ENCODE peak calls at places on chromosomes 11 and 22, in nine cellular contexts. One of them, this sample, is unnamed.

GRCh38 chr11:42066113-42066512 is 606.7 kb upstream of the LRRC4C start:
- DNase-seq in CD4-positive, CD25-positive, alpha-beta regulatory T cell: no peak
- DNase-seq in stimulated activated CD8-positive, alpha-beta memory T cell treated with anti-CD3 and anti-CD28 coated beads, Interleukin-4, amount 100 ng/mL, for 24 hours: no peak
- DNase-seq in HEK293T: no peak
- DNase-seq in caudate nucleus: no peak
- DNase-seq in T-helper 9 cell: no peak
- DNase-seq in fibroblast of mammary gland: peak
- DNase-seq in GM03348: peak
- DNase-seq in T follicular helper cell: no peak
- DNase-seq in this sample: no peak

GRCh38 chr11:9276571-9276970 is 11.4 kb upstream of the DENND5A start:
- DNase-seq in HEK293T: no peak
- DNase-seq in GM03348: no peak
- DNase-seq in stimulated activated CD8-positive, alpha-beta memory T cell treated with anti-CD3 and anti-CD28 coated beads, Interleukin-4, amount 100 ng/mL, for 24 hours: no peak
- DNase-seq in T follicular helper cell: no peak
- DNase-seq in caudate nucleus: no peak
- DNase-seq in CD4-positive, CD25-positive, alpha-beta regulatory T cell: no peak
- DNase-seq in fibroblast of mammary gland: no peak
- DNase-seq in T-helper 9 cell: no peak
- DNase-seq in this sample: peak

GRCh38 chr22:48414662-48415061 is 1413.0 kb downstream of the BRD1 start:
- DNase-seq in T follicular helper cell: no peak
- DNase-seq in fibroblast of mammary gland: no peak
- DNase-seq in caudate nucleus: no peak
- DNase-seq in GM03348: no peak
- DNase-seq in HEK293T: no peak
- DNase-seq in stimulated activated CD8-positive, alpha-beta memory T cell treated with anti-CD3 and anti-CD28 coated beads, Interleukin-4, amount 100 ng/mL, for 24 hours: no peak
- DNase-seq in T-helper 9 cell: no peak
- DNase-seq in CD4-positive, CD25-positive, alpha-beta regulatory T cell: no peak
- DNase-seq in this sample: no peak

GRCh38 chr11:22192642-22193347 is at the start of gene ANO5:
- DNase-seq in T-helper 9 cell: no peak
- DNase-seq in caudate nucleus: peak
- DNase-seq in T follicular helper cell: no peak
- DNase-seq in GM03348: peak
- DNase-seq in fibroblast of mammary gland: no peak
- DNase-seq in CD4-positive, CD25-positive, alpha-beta regulatory T cell: no peak
- DNase-seq in stimulated activated CD8-positive, alpha-beta memory T cell treated with anti-CD3 and anti-CD28 coated beads, Interleukin-4, amount 100 ng/mL, for 24 hours: no peak
- DNase-seq in HEK293T: peak
- DNase-seq in this sample: peak

GRCh38 chr22:44729391-44730012 is 22.9 kb upstream of the ARHGAP8 start:
- DNase-seq in GM03348: peak
- DNase-seq in caudate nucleus: no peak
- DNase-seq in CD4-positive, CD25-positive, alpha-beta regulatory T cell: no peak
- DNase-seq in T follicular helper cell: no peak
- DNase-seq in stimulated activated CD8-positive, alpha-beta memory T cell treated with anti-CD3 and anti-CD28 coated beads, Interleukin-4, amount 100 ng/mL, for 24 hours: no peak
- DNase-seq in T-helper 9 cell: no peak
- DNase-seq in HEK293T: no peak
- DNase-seq in fibroblast of mammary gland: peak
- DNase-seq in this sample: no peak

GRCh38 chr11:88886796-88887195 is 179.0 kb downstream of the GRM5 start:
- DNase-seq in stimulated activated CD8-positive, alpha-beta memory T cell treated with anti-CD3 and anti-CD28 coated beads, Interleukin-4, amount 100 ng/mL, for 24 hours: no peak
- DNase-seq in HEK293T: peak
- DNase-seq in T follicular helper cell: peak
- DNase-seq in fibroblast of mammary gland: peak
- DNase-seq in caudate nucleus: no peak
- DNase-seq in CD4-positive, CD25-positive, alpha-beta regulatory T cell: peak
- DNase-seq in T-helper 9 cell: peak
- DNase-seq in GM03348: peak
- DNase-seq in this sample: no peak

GRCh38 chr11:120707098-120707497 is 195.6 kb downstream of the GRIK4 start:
- DNase-seq in caudate nucleus: no peak
- DNase-seq in stimulated activated CD8-positive, alpha-beta memory T cell treated with anti-CD3 and anti-CD28 coated beads, Interleukin-4, amount 100 ng/mL, for 24 hours: no peak
- DNase-seq in T-helper 9 cell: no peak
- DNase-seq in T follicular helper cell: no peak
- DNase-seq in GM03348: no peak
- DNase-seq in fibroblast of mammary gland: no peak
- DNase-seq in CD4-positive, CD25-positive, alpha-beta regulatory T cell: no peak
- DNase-seq in HEK293T: no peak
- DNase-seq in this sample: no peak

GRCh38 chr11:28338371-28338770 is 230.2 kb downstream of the METTL15 start:
- DNase-seq in T-helper 9 cell: no peak
- DNase-seq in T follicular helper cell: no peak
- DNase-seq in HEK293T: no peak
- DNase-seq in GM03348: no peak
- DNase-seq in CD4-positive, CD25-positive, alpha-beta regulatory T cell: no peak
- DNase-seq in caudate nucleus: no peak
- DNase-seq in stimulated activated CD8-positive, alpha-beta memory T cell treated with anti-CD3 and anti-CD28 coated beads, Interleukin-4, amount 100 ng/mL, for 24 hours: no peak
- DNase-seq in fibroblast of mammary gland: no peak
- DNase-seq in this sample: no peak

GRCh38 chr11:17508306-17508705 is 31.7 kb upstream of the ABCC8 start:
- DNase-seq in HEK293T: no peak
- DNase-seq in CD4-positive, CD25-positive, alpha-beta regulatory T cell: no peak
- DNase-seq in GM03348: no peak
- DNase-seq in T-helper 9 cell: no peak
- DNase-seq in stimulated activated CD8-positive, alpha-beta memory T cell treated with anti-CD3 and anti-CD28 coated beads, Interleukin-4, amount 100 ng/mL, for 24 hours: no peak
- DNase-seq in T follicular helper cell: no peak
- DNase-seq in fibroblast of mammary gland: peak
- DNase-seq in caudate nucleus: no peak
- DNase-seq in this sample: no peak

GRCh38 chr11:12746593-12747097 is 72.4 kb downstream of the TEAD1 start:
- DNase-seq in caudate nucleus: no peak
- DNase-seq in fibroblast of mammary gland: peak
- DNase-seq in GM03348: no peak
- DNase-seq in T-helper 9 cell: no peak
- DNase-seq in HEK293T: peak
- DNase-seq in T follicular helper cell: no peak
- DNase-seq in stimulated activated CD8-positive, alpha-beta memory T cell treated with anti-CD3 and anti-CD28 coated beads, Interleukin-4, amount 100 ng/mL, for 24 hours: no peak
- DNase-seq in CD4-positive, CD25-positive, alpha-beta regulatory T cell: no peak
- DNase-seq in this sample: peak

GRCh38 chr11:86804871-86805415 is 4.6 kb downstream of the PRSS23 start:
- DNase-seq in fibroblast of mammary gland: peak
- DNase-seq in CD4-positive, CD25-positive, alpha-beta regulatory T cell: no peak
- DNase-seq in caudate nucleus: no peak
- DNase-seq in HEK293T: no peak
- DNase-seq in T-helper 9 cell: no peak
- DNase-seq in stimulated activated CD8-positive, alpha-beta memory T cell treated with anti-CD3 and anti-CD28 coated beads, Interleukin-4, amount 100 ng/mL, for 24 hours: no peak
- DNase-seq in T follicular helper cell: no peak
- DNase-seq in GM03348: no peak
- DNase-seq in this sample: no peak

GRCh38 chr11:61472868-61473267 is 35.7 kb upstream of the LRRC10B start:
- DNase-seq in T-helper 9 cell: no peak
- DNase-seq in fibroblast of mammary gland: peak
- DNase-seq in CD4-positive, CD25-positive, alpha-beta regulatory T cell: no peak
- DNase-seq in HEK293T: no peak
- DNase-seq in GM03348: peak
- DNase-seq in caudate nucleus: no peak
- DNase-seq in T follicular helper cell: no peak
- DNase-seq in stimulated activated CD8-positive, alpha-beta memory T cell treated with anti-CD3 and anti-CD28 coated beads, Interleukin-4, amount 100 ng/mL, for 24 hours: no peak
- DNase-seq in this sample: no peak

GRCh38 chr11:130580372-130580771 is 131.9 kb downstream of the ADAMTS15 start:
- DNase-seq in HEK293T: no peak
- DNase-seq in T follicular helper cell: no peak
- DNase-seq in stimulated activated CD8-positive, alpha-beta memory T cell treated with anti-CD3 and anti-CD28 coated beads, Interleukin-4, amount 100 ng/mL, for 24 hours: no peak
- DNase-seq in caudate nucleus: peak
- DNase-seq in T-helper 9 cell: no peak
- DNase-seq in CD4-positive, CD25-positive, alpha-beta regulatory T cell: no peak
- DNase-seq in GM03348: peak
- DNase-seq in fibroblast of mammary gland: peak
- DNase-seq in this sample: no peak

GRCh38 chr11:66850235-66850587 is 6.7 kb upstream of the LRFN4 start:
- DNase-seq in caudate nucleus: no peak
- DNase-seq in CD4-positive, CD25-positive, alpha-beta regulatory T cell: no peak
- DNase-seq in stimulated activated CD8-positive, alpha-beta memory T cell treated with anti-CD3 and anti-CD28 coated beads, Interleukin-4, amount 100 ng/mL, for 24 hours: no peak
- DNase-seq in fibroblast of mammary gland: no peak
- DNase-seq in T-helper 9 cell: no peak
- DNase-seq in T follicular helper cell: no peak
- DNase-seq in GM03348: no peak
- DNase-seq in HEK293T: no peak
- DNase-seq in this sample: no peak

GRCh38 chr11:27087425-27087824 is 46.8 kb downstream of the BBOX1 start:
- DNase-seq in HEK293T: no peak
- DNase-seq in CD4-positive, CD25-positive, alpha-beta regulatory T cell: no peak
- DNase-seq in fibroblast of mammary gland: no peak
- DNase-seq in caudate nucleus: no peak
- DNase-seq in T follicular helper cell: no peak
- DNase-seq in stimulated activated CD8-positive, alpha-beta memory T cell treated with anti-CD3 and anti-CD28 coated beads, Interleukin-4, amount 100 ng/mL, for 24 hours: no peak
- DNase-seq in GM03348: no peak
- DNase-seq in T-helper 9 cell: no peak
- DNase-seq in this sample: no peak

GRCh38 chr11:8732748-8733241 is 50.2 kb downstream of the RPL27A start:
- DNase-seq in GM03348: peak
- DNase-seq in T-helper 9 cell: no peak
- DNase-seq in stimulated activated CD8-positive, alpha-beta memory T cell treated with anti-CD3 and anti-CD28 coated beads, Interleukin-4, amount 100 ng/mL, for 24 hours: no peak
- DNase-seq in CD4-positive, CD25-positive, alpha-beta regulatory T cell: no peak
- DNase-seq in HEK293T: no peak
- DNase-seq in caudate nucleus: no peak
- DNase-seq in fibroblast of mammary gland: peak
- DNase-seq in T follicular helper cell: no peak
- DNase-seq in this sample: peak

GRCh38 chr11:3169952-3170755 is 5.0 kb upstream of the OSBPL5 start:
- DNase-seq in HEK293T: no peak
- DNase-seq in caudate nucleus: no peak
- DNase-seq in GM03348: no peak
- DNase-seq in T follicular helper cell: no peak
- DNase-seq in T-helper 9 cell: no peak
- DNase-seq in fibroblast of mammary gland: peak
- DNase-seq in stimulated activated CD8-positive, alpha-beta memory T cell treated with anti-CD3 and anti-CD28 coated beads, Interleukin-4, amount 100 ng/mL, for 24 hours: no peak
- DNase-seq in CD4-positive, CD25-positive, alpha-beta regulatory T cell: no peak
- DNase-seq in this sample: peak

GRCh38 chr11:126561327-126561893 is 205.9 kb downstream of the ST3GAL4 start:
- DNase-seq in HEK293T: peak
- DNase-seq in fibroblast of mammary gland: peak
- DNase-seq in GM03348: peak
- DNase-seq in T-helper 9 cell: no peak
- DNase-seq in caudate nucleus: no peak
- DNase-seq in stimulated activated CD8-positive, alpha-beta memory T cell treated with anti-CD3 and anti-CD28 coated beads, Interleukin-4, amount 100 ng/mL, for 24 hours: no peak
- DNase-seq in T follicular helper cell: no peak
- DNase-seq in CD4-positive, CD25-positive, alpha-beta regulatory T cell: peak
- DNase-seq in this sample: no peak

GRCh38 chr11:72683782-72684200 is 9.6 kb upstream of the PDE2A start:
- DNase-seq in fibroblast of mammary gland: peak
- DNase-seq in caudate nucleus: peak
- DNase-seq in T-helper 9 cell: peak
- DNase-seq in stimulated activated CD8-positive, alpha-beta memory T cell treated with anti-CD3 and anti-CD28 coated beads, Interleukin-4, amount 100 ng/mL, for 24 hours: peak
- DNase-seq in HEK293T: peak
- DNase-seq in T follicular helper cell: peak
- DNase-seq in CD4-positive, CD25-positive, alpha-beta regulatory T cell: peak
- DNase-seq in GM03348: peak
- DNase-seq in this sample: peak

GRCh38 chr22:46690146-46690545 is 47.9 kb downstream of the CERK start:
- DNase-seq in CD4-positive, CD25-positive, alpha-beta regulatory T cell: no peak
- DNase-seq in T-helper 9 cell: no peak
- DNase-seq in HEK293T: no peak
- DNase-seq in T follicular helper cell: no peak
- DNase-seq in GM03348: no peak
- DNase-seq in fibroblast of mammary gland: no peak
- DNase-seq in stimulated activated CD8-positive, alpha-beta memory T cell treated with anti-CD3 and anti-CD28 coated beads, Interleukin-4, amount 100 ng/mL, for 24 hours: no peak
- DNase-seq in caudate nucleus: no peak
- DNase-seq in this sample: no peak

GRCh38 chr22:30474683-30475424 is 3.0 kb upstream of the SEC14L3 start:
- DNase-seq in T follicular helper cell: peak
- DNase-seq in stimulated activated CD8-positive, alpha-beta memory T cell treated with anti-CD3 and anti-CD28 coated beads, Interleukin-4, amount 100 ng/mL, for 24 hours: no peak
- DNase-seq in CD4-positive, CD25-positive, alpha-beta regulatory T cell: no peak
- DNase-seq in caudate nucleus: no peak
- DNase-seq in HEK293T: no peak
- DNase-seq in GM03348: no peak
- DNase-seq in T-helper 9 cell: peak
- DNase-seq in fibroblast of mammary gland: no peak
- DNase-seq in this sample: no peak

GRCh38 chr22:38314140-38314991 is 2.9 kb downstream of the CSNK1E start:
- DNase-seq in stimulated activated CD8-positive, alpha-beta memory T cell treated with anti-CD3 and anti-CD28 coated beads, Interleukin-4, amount 100 ng/mL, for 24 hours: no peak
- DNase-seq in T-helper 9 cell: no peak
- DNase-seq in T follicular helper cell: no peak
- DNase-seq in caudate nucleus: no peak
- DNase-seq in CD4-positive, CD25-positive, alpha-beta regulatory T cell: peak
- DNase-seq in HEK293T: no peak
- DNase-seq in fibroblast of mammary gland: peak
- DNase-seq in GM03348: no peak
- DNase-seq in this sample: no peak

GRCh38 chr11:116984186-116984585 is 114.0 kb downstream of the SIK3 start:
- DNase-seq in HEK293T: no peak
- DNase-seq in CD4-positive, CD25-positive, alpha-beta regulatory T cell: no peak
- DNase-seq in T-helper 9 cell: no peak
- DNase-seq in stimulated activated CD8-positive, alpha-beta memory T cell treated with anti-CD3 and anti-CD28 coated beads, Interleukin-4, amount 100 ng/mL, for 24 hours: no peak
- DNase-seq in T follicular helper cell: no peak
- DNase-seq in caudate nucleus: no peak
- DNase-seq in GM03348: peak
- DNase-seq in fibroblast of mammary gland: peak
- DNase-seq in this sample: no peak

GRCh38 chr22:30883586-30884145 is 84.9 kb downstream of the MORC2 start:
- DNase-seq in fibroblast of mammary gland: no peak
- DNase-seq in GM03348: no peak
- DNase-seq in HEK293T: no peak
- DNase-seq in T-helper 9 cell: no peak
- DNase-seq in caudate nucleus: no peak
- DNase-seq in stimulated activated CD8-positive, alpha-beta memory T cell treated with anti-CD3 and anti-CD28 coated beads, Interleukin-4, amount 100 ng/mL, for 24 hours: no peak
- DNase-seq in CD4-positive, CD25-positive, alpha-beta regulatory T cell: no peak
- DNase-seq in T follicular helper cell: no peak
- DNase-seq in this sample: no peak

GRCh38 chr11:15852179-15852578 is 504.2 kb downstream of the SOX6 start:
- DNase-seq in T-helper 9 cell: no peak
- DNase-seq in fibroblast of mammary gland: peak
- DNase-seq in GM03348: no peak
- DNase-seq in CD4-positive, CD25-positive, alpha-beta regulatory T cell: no peak
- DNase-seq in T follicular helper cell: no peak
- DNase-seq in stimulated activated CD8-positive, alpha-beta memory T cell treated with anti-CD3 and anti-CD28 coated beads, Interleukin-4, amount 100 ng/mL, for 24 hours: no peak
- DNase-seq in caudate nucleus: no peak
- DNase-seq in HEK293T: peak
- DNase-seq in this sample: no peak

GRCh38 chr11:64694821-64695365 is 28.1 kb downstream of the NRXN2 start:
- DNase-seq in HEK293T: no peak
- DNase-seq in caudate nucleus: no peak
- DNase-seq in T follicular helper cell: no peak
- DNase-seq in stimulated activated CD8-positive, alpha-beta memory T cell treated with anti-CD3 and anti-CD28 coated beads, Interleukin-4, amount 100 ng/mL, for 24 hours: no peak
- DNase-seq in T-helper 9 cell: no peak
- DNase-seq in fibroblast of mammary gland: no peak
- DNase-seq in GM03348: no peak
- DNase-seq in CD4-positive, CD25-positive, alpha-beta regulatory T cell: no peak
- DNase-seq in this sample: no peak

GRCh38 chr22:35777335-35777975 is 59.8 kb downstream of the APOL5 start:
- DNase-seq in T-helper 9 cell: no peak
- DNase-seq in stimulated activated CD8-positive, alpha-beta memory T cell treated with anti-CD3 and anti-CD28 coated beads, Interleukin-4, amount 100 ng/mL, for 24 hours: no peak
- DNase-seq in fibroblast of mammary gland: peak
- DNase-seq in CD4-positive, CD25-positive, alpha-beta regulatory T cell: no peak
- DNase-seq in T follicular helper cell: no peak
- DNase-seq in caudate nucleus: no peak
- DNase-seq in GM03348: peak
- DNase-seq in HEK293T: no peak
- DNase-seq in this sample: no peak

GRCh38 chr11:2128102-2128511 is 11.1 kb downstream of the IGF2 start:
- DNase-seq in GM03348: no peak
- DNase-seq in CD4-positive, CD25-positive, alpha-beta regulatory T cell: no peak
- DNase-seq in stimulated activated CD8-positive, alpha-beta memory T cell treated with anti-CD3 and anti-CD28 coated beads, Interleukin-4, amount 100 ng/mL, for 24 hours: no peak
- DNase-seq in caudate nucleus: no peak
- DNase-seq in HEK293T: no peak
- DNase-seq in fibroblast of mammary gland: no peak
- DNase-seq in T follicular helper cell: no peak
- DNase-seq in T-helper 9 cell: no peak
- DNase-seq in this sample: no peak